ENCODE peak calls at places on chromosomes 2 and 18, in six cellular contexts. E, B, P, I, T and S are unnamed samples. For H3K36me3, the result is how much of the 10 kb centered on the place peaks cover.

GRCh38 chr2:177201919-177202346 is 10.7 kb upstream of the HNRNPA3 start:
- DNase-seq in E (no peak), B (no peak), P (no peak), I (no peak), T (no peak), S (no peak)

GRCh38 chr18:33616556-33616955 is 38.5 kb downstream of the ASXL3 start:
- DNase-seq in E (no peak), B (no peak), P (no peak), I (no peak), T (no peak), S (no peak)

GRCh38 chr2:86304416-86304815 is 33.0 kb downstream of the REEP1 start:
- DNase-seq in E (no peak), B (no peak), P (no peak), I (no peak), T (no peak), S (no peak)

GRCh38 chr18:30465131-30465530 is 577.4 kb downstream of the DSC3 start:
- DNase-seq in E (no peak), B (no peak), P (no peak), I (no peak), T (no peak), S (no peak)

GRCh38 chr2:63853527-63854310 is 12.0 kb downstream of the UGP2 start:
- DNase-seq in E (no peak), B (no peak), P (no peak), I (no peak), T (no peak), S (no peak)

GRCh38 chr2:240376739-240377138 is 58.7 kb upstream of the GPC1 start:
- DNase-seq in E (no peak), B (no peak), P (no peak), I (no peak), T (no peak), S (no peak)

GRCh38 chr2:219523031-219523671 is 8.9 kb downstream of the ASIC4 start:
- DNase-seq in E (no peak), B (no peak), P (no peak), I (no peak), T (no peak), S (no peak)

GRCh38 chr2:164479460-164479859 is 141.8 kb downstream of the GRB14 start:
- DNase-seq in E (peak), B (no peak), P (peak), I (no peak), T (no peak), S (no peak)

GRCh38 chr18:12552884-12553242 is 105.0 kb downstream of the SPIRE1 start:
- DNase-seq in E (no peak), B (no peak), P (no peak), I (no peak), T (no peak), S (no peak)

GRCh38 chr18:78722959-78723706 is 256.5 kb upstream of the SALL3 start:
- DNase-seq in E (no peak), B (no peak), P (no peak), I (no peak), T (no peak), S (no peak)

GRCh38 chr18:43013489-43013888 is 102.0 kb downstream of the RIT2 start:
- DNase-seq in E (no peak), B (no peak), P (no peak), I (no peak), T (no peak), S (no peak)

GRCh38 chr2:227180286-227180685 is 15.9 kb downstream of the COL4A3 start:
- DNase-seq in E (no peak), B (no peak), P (no peak), I (no peak), T (no peak), S (no peak)

GRCh38 chr2:190978389-190979053 is 35.5 kb downstream of the STAT1 start:
- DNase-seq in E (no peak), B (no peak), P (no peak), I (no peak), T (no peak), S (no peak)

GRCh38 chr2:65450395-65450794 is 18.0 kb upstream of the SPRED2 start:
- DNase-seq in E (no peak), B (no peak), P (no peak), I (no peak), T (no peak), S (no peak)

GRCh38 chr2:234422895-234423505 is 73.9 kb downstream of the ARL4C start:
- DNase-seq in E (no peak), B (no peak), P (no peak), I (no peak), T (no peak), S (no peak)

GRCh38 chr2:1816414-1816911 is 72.1 kb upstream of the PXDN start:
- DNase-seq in E (no peak), B (no peak), P (no peak), I (no peak), T (no peak), S (no peak)

GRCh38 chr2:120267348-120267747 is 14.7 kb downstream of the RALB start:
- DNase-seq in E (no peak), B (no peak), P (no peak), I (no peak), T (no peak), S (no peak)

GRCh38 chr2:1306029-1306686 is 107.1 kb upstream of the TPO start:
- DNase-seq in E (no peak), B (no peak), P (no peak), I (no peak), T (no peak), S (no peak)

GRCh38 chr2:114025030-114025429 is 135.1 kb downstream of the ACTR3 start:
- DNase-seq in E (no peak), B (no peak), P (no peak), I (no peak), T (no peak), S (no peak)

GRCh38 chr18:75538727-75539126 is 111.2 kb upstream of the SMIM21 start:
- DNase-seq in E (no peak), B (no peak), P (no peak), I (no peak), T (no peak), S (no peak)

DNA sequence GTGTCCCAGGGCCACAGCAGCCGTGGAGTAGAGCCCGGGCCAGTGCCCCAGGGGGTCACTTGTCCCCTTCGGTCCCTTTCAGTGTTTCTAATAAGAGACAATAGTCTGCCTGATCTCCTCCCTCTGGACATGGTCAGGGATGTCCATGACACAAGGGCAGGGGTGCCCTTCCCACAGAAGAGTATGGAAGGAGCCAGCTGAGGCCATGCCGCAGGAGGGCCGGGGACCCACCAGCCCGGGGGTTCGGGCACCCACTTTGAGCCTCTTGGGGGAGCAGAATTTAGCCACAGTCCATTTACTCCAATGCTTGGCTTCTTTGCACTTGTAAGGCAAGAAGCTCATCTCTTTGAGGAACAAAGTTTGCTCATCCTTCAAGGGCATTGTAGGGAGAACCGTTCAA is 88.7 kb upstream of the ATG16L1 start:
- DNase-seq in E (no peak), B (no peak), P (no peak), I (no peak), T (no peak), S (no peak)
- H3K36me3 ChIP-seq in E (under half), B (under half), P (under half), I (half or more), T (under half), S (under half)

GRCh38 chr2:134944975-134945374 is 26.4 kb downstream of the CCNT2 start:
- DNase-seq in E (no peak), B (no peak), P (no peak), I (no peak), T (no peak), S (no peak)
- H3K36me3 ChIP-seq in E (under half), B (half or more), P (under half), I (under half), T (under half), S (half or more)

GRCh38 chr18:76819411-76820136 is 2.8 kb upstream of the ZNF236 start:
- DNase-seq in E (no peak), B (no peak), P (no peak), I (no peak), T (no peak), S (no peak)

GRCh38 chr18:76808561-76808960 is 13.8 kb upstream of the ZNF236 start:
- DNase-seq in E (no peak), B (no peak), P (no peak), I (no peak), T (no peak), S (no peak)

GRCh38 chr18:76816127-76816526 is 6.2 kb upstream of the ZNF236 start:
- DNase-seq in E (no peak), B (no peak), P (no peak), I (no peak), T (no peak), S (no peak)

GRCh38 chr18:76817888-76818611 is 4.3 kb upstream of the ZNF236 start:
- DNase-seq in E (no peak), B (no peak), P (no peak), I (no peak), T (no peak), S (no peak)

GRCh38 chr18:76814256-76814655 is 8.1 kb upstream of the ZNF236 start:
- DNase-seq in E (no peak), B (no peak), P (no peak), I (no peak), T (no peak), S (no peak)
- H3K36me3 ChIP-seq in E (under half), B (under half), P (under half), I (under half), T (under half), S (under half)

DNA sequence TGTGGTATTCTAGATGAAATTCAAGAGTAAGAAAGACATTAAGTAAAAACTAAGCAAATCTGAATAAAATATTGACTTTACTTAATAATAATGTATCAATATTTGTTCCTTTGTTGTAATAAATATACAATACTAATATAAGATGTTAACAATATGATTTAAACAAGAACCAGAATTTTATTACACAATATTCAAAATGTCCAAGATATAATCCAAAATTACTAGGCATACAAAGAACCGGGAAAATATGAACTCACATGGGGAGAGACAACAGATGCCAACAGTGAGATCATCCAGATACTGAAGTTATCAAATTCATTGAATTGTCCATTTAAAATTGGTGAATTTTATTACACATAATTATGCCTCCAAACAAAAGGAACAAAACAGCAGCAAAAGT is 286.3 kb downstream of the AFF3 start:
- DNase-seq in E (no peak), B (no peak), P (no peak), I (no peak), T (no peak), S (no peak)
- H3K36me3 ChIP-seq in E (under half), B (under half), P (under half), I (under half), T (under half), S (under half)

GRCh38 chr2:108786008-108786353 is 590 bp upstream of the CCDC138 start:
- DNase-seq in E (no peak), B (no peak), P (no peak), I (no peak), T (no peak), S (no peak)

GRCh38 chr2:108786354-108787208 is at the start of gene CCDC138:
- DNase-seq in E (peak), B (peak), P (peak), I (peak), T (peak), S (peak)

DNA sequence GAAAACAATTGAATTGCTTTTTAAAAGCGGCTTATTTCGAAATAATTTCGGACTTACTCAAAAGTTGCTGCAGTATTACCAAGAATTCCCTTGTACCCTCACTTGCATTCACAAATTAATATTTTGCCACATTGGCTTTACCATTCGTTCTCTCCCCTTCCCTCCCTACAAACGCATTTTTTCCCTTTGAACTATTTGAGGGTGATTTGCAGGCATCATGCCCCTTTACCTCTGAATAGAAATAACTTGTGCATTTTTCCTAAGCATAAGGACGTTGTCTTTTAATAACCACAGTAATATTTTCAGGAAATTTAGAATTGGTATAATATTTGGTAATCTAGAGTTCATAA is 613 bp downstream of the CCDC138 start:
- DNase-seq in E (no peak), B (no peak), P (no peak), I (no peak), T (no peak), S (no peak)
- H3K36me3 ChIP-seq in E (under half), B (half or more), P (under half), I (under half), T (under half), S (under half)